ENCODE peak calls at places on chromosomes 16 and 17, in ten cellular contexts. V is nephron progenitor cell; L is naive B cell; X is stimulated activated CD8-positive, alpha-beta memory T cell treated with anti-CD3 and anti-CD28 coated beads, Interleukin-2, amount 100 ng/mL, for 1 hour; E is NCI-H82; J is LoVo; K is AG09319; G is NCI-H1105 treated with DMSO at 0.1 percent for 48 hours; U is HEK293T; I is fibroblast of the conjunctiva. W is an unnamed sample.

GRCh38 chr16:15951852-15952251 is 2.4 kb downstream of the ABCC1 start:
- DNase-seq in V (no peak), L (no peak), X (no peak), E (peak), J (no peak), K (no peak), G (no peak), U (no peak), I (no peak), W (no peak)

GRCh38 chr16:27759301-27759871 is 209.4 kb downstream of the KATNIP start:
- DNase-seq in V (no peak), L (no peak), X (no peak), E (no peak), J (no peak), K (no peak), G (no peak), U (no peak), I (no peak), W (no peak)

GRCh38 chr17:74149597-74150427 is 53.7 kb upstream of the RPL38 start:
- DNase-seq in V (no peak), L (no peak), X (no peak), E (no peak), J (no peak), K (no peak), G (no peak), U (no peak), I (no peak), W (peak)

GRCh38 chr16:30615358-30616076 is 5.3 kb upstream of the ZNF689 start:
- DNase-seq in V (peak), L (no peak), X (peak), E (peak), J (no peak), K (no peak), G (peak), U (peak), I (no peak), W (no peak)

GRCh38 chr16:27199747-27200146 is 3.6 kb upstream of the KDM8 start:
- DNase-seq in V (no peak), L (peak), X (no peak), E (no peak), J (no peak), K (no peak), G (no peak), U (no peak), I (no peak), W (no peak)

GRCh38 chr17:65287040-65287439 is 149.9 kb downstream of the RGS9 start:
- DNase-seq in V (no peak), L (no peak), X (no peak), E (no peak), J (peak), K (no peak), G (no peak), U (no peak), I (no peak), W (peak)

GRCh38 chr16:26070595-26071170 is 378.9 kb downstream of the HS3ST4 start:
- DNase-seq in V (no peak), L (no peak), X (no peak), E (no peak), J (no peak), K (no peak), G (peak), U (no peak), I (no peak), W (no peak)

GRCh38 chr17:10802487-10803284 is 1.2 kb downstream of the TMEM238L start:
- DNase-seq in V (no peak), L (no peak), X (no peak), E (no peak), J (peak), K (no peak), G (no peak), U (no peak), I (no peak), W (no peak)

GRCh38 chr16:14249291-14250032 is 178.3 kb downstream of the MRTFB start:
- DNase-seq in V (peak), L (peak), X (peak), E (peak), J (peak), K (peak), G (peak), U (peak), I (peak), W (no peak)

GRCh38 chr17:15210247-15210646 is 54.9 kb downstream of the PMP22 start:
- DNase-seq in V (no peak), L (no peak), X (no peak), E (no peak), J (no peak), K (no peak), G (no peak), U (no peak), I (no peak), W (no peak)

GRCh38 chr16:7025616-7026190 is 306.9 kb upstream of the RBFOX1 start:
- DNase-seq in V (peak), L (no peak), X (no peak), E (peak), J (peak), K (no peak), G (peak), U (peak), I (no peak), W (no peak)

GRCh38 chr16:50498756-50499155 is 49.4 kb upstream of the NKD1 start:
- DNase-seq in V (no peak), L (no peak), X (no peak), E (no peak), J (no peak), K (no peak), G (no peak), U (no peak), I (no peak), W (peak)

GRCh38 chr16:48531011-48531962 is 78.7 kb downstream of the N4BP1 start:
- DNase-seq in V (peak), L (no peak), X (no peak), E (peak), J (no peak), K (peak), G (no peak), U (no peak), I (peak), W (no peak)

GRCh38 chr16:24853830-24854229 is 8.1 kb downstream of the SLC5A11 start:
- DNase-seq in V (no peak), L (no peak), X (no peak), E (peak), J (no peak), K (no peak), G (peak), U (no peak), I (no peak), W (no peak)

GRCh38 chr16:87231295-87231694 is 85.9 kb downstream of the C16orf95 start:
- DNase-seq in V (no peak), L (no peak), X (no peak), E (no peak), J (no peak), K (no peak), G (no peak), U (no peak), I (no peak), W (no peak)

GRCh38 chr17:39705786-39706348 is 6.0 kb downstream of the ERBB2 start:
- DNase-seq in V (no peak), L (no peak), X (no peak), E (no peak), J (peak), K (no peak), G (no peak), U (no peak), I (no peak), W (no peak)

GRCh38 chr17:32914181-32914580 is 13.8 kb upstream of the TMEM98 start:
- DNase-seq in V (no peak), L (no peak), X (no peak), E (no peak), J (no peak), K (no peak), G (no peak), U (no peak), I (no peak), W (no peak)

GRCh38 chr16:21646721-21647561 is 5.5 kb downstream of the IGSF6 start:
- DNase-seq in V (no peak), L (peak), X (peak), E (no peak), J (no peak), K (no peak), G (no peak), U (no peak), I (no peak), W (no peak)

GRCh38 chr17:42289863-42290165 is 1.5 kb downstream of the STAT5A start:
- DNase-seq in V (no peak), L (no peak), X (no peak), E (no peak), J (no peak), K (no peak), G (no peak), U (no peak), I (no peak), W (no peak)

GRCh38 chr17:4949321-4950074 is 1.2 kb upstream of the PFN1 start:
- DNase-seq in V (peak), L (peak), X (peak), E (peak), J (peak), K (no peak), G (peak), U (peak), I (peak), W (peak)

GRCh38 chr17:57445051-57445450 is 188.7 kb downstream of the MSI2 start:
- DNase-seq in V (no peak), L (no peak), X (no peak), E (no peak), J (no peak), K (no peak), G (no peak), U (no peak), I (no peak), W (no peak)

GRCh38 chr16:19933740-19934139 is 49.1 kb upstream of the GPRC5B start:
- DNase-seq in V (no peak), L (no peak), X (no peak), E (no peak), J (no peak), K (no peak), G (no peak), U (no peak), I (no peak), W (peak)

GRCh38 chr16:85901760-85902365 is 2.9 kb downstream of the IRF8 start:
- DNase-seq in V (no peak), L (no peak), X (no peak), E (no peak), J (no peak), K (no peak), G (no peak), U (no peak), I (no peak), W (no peak)

GRCh38 chr17:14068542-14069250 is 608 bp upstream of the COX10 start:
- DNase-seq in V (no peak), L (no peak), X (no peak), E (no peak), J (no peak), K (no peak), G (no peak), U (no peak), I (peak), W (no peak)

GRCh38 chr16:68992521-68992920 is 112.9 kb upstream of the HAS3 start:
- DNase-seq in V (no peak), L (no peak), X (no peak), E (no peak), J (peak), K (no peak), G (no peak), U (no peak), I (peak), W (no peak)

GRCh38 chr16:79805621-79806020 is 205.1 kb upstream of the MAF start:
- DNase-seq in V (no peak), L (no peak), X (no peak), E (no peak), J (no peak), K (no peak), G (no peak), U (no peak), I (no peak), W (no peak)

GRCh38 chr16:2853531-2854073 is 4.4 kb downstream of the PRSS22 start:
- DNase-seq in V (no peak), L (no peak), X (no peak), E (no peak), J (no peak), K (no peak), G (no peak), U (no peak), I (no peak), W (peak)

GRCh38 chr17:51397361-51398127 is 137.2 kb downstream of the UTP18 start:
- DNase-seq in V (no peak), L (no peak), X (no peak), E (no peak), J (peak), K (no peak), G (no peak), U (no peak), I (no peak), W (no peak)

GRCh38 chr16:88383401-88384221 is 852 bp downstream of the ZNF469 start:
- DNase-seq in V (peak), L (peak), X (no peak), E (no peak), J (no peak), K (peak), G (no peak), U (peak), I (no peak), W (no peak)

GRCh38 chr17:6327007-6327406 is 107.9 kb downstream of the AIPL1 start:
- DNase-seq in V (no peak), L (no peak), X (no peak), E (peak), J (no peak), K (no peak), G (no peak), U (no peak), I (no peak), W (no peak)

GRCh38 chr16:83356266-83356665 is 451.5 kb upstream of the HSBP1 start:
- DNase-seq in V (peak), L (no peak), X (no peak), E (peak), J (peak), K (peak), G (peak), U (peak), I (peak), W (no peak)

GRCh38 chr17:39018267-39019134 is 51.3 kb upstream of the FBXO47 start:
- DNase-seq in V (no peak), L (peak), X (no peak), E (no peak), J (peak), K (no peak), G (no peak), U (no peak), I (no peak), W (no peak)

W was measured in osteocyte.